ENCODE peak calls at places on chromosome 19, in five cellular contexts. One of them, this sample, is unnamed.

GRCh38 chr19:3097442-3097871 is 3.3 kb downstream of the GNA11 start:
- DNase-seq in left lung: no peak
- DNase-seq in choroid plexus epithelial cell: no peak
- DNase-seq in heart left ventricle: no peak
- DNase-seq in lower leg skin: no peak
- DNase-seq in this sample: no peak

GRCh38 chr19:18197941-18198340 is 4.9 kb downstream of the MPV17L2 start:
- DNase-seq in left lung: no peak
- DNase-seq in choroid plexus epithelial cell: no peak
- DNase-seq in heart left ventricle: no peak
- DNase-seq in lower leg skin: no peak
- DNase-seq in this sample: no peak

GRCh38 chr19:42468273-42468796 is 25.6 kb upstream of the CXCL17 start:
- DNase-seq in left lung: no peak
- DNase-seq in choroid plexus epithelial cell: peak; percentile 69
- DNase-seq in heart left ventricle: no peak
- DNase-seq in lower leg skin: peak; percentile 61
- DNase-seq in this sample: no peak

GRCh38 chr19:18969953-18970659 is 29.1 kb upstream of the HOMER3 start:
- DNase-seq in left lung: no peak
- DNase-seq in choroid plexus epithelial cell: no peak
- DNase-seq in heart left ventricle: no peak
- DNase-seq in lower leg skin: no peak
- DNase-seq in this sample: no peak

GRCh38 chr19:6590458-6591319 is at the start of gene CD70:
- DNase-seq in left lung: peak; percentile 78
- DNase-seq in choroid plexus epithelial cell: no peak
- DNase-seq in heart left ventricle: peak; percentile 67
- DNase-seq in lower leg skin: peak; percentile 92
- DNase-seq in this sample: peak; percentile 82

GRCh38 chr19:10018219-10018618 is 4.9 kb downstream of the RDH8 start:
- DNase-seq in left lung: no peak
- DNase-seq in choroid plexus epithelial cell: no peak
- DNase-seq in heart left ventricle: no peak
- DNase-seq in lower leg skin: no peak
- DNase-seq in this sample: no peak

GRCh38 chr19:10299545-10300458 is 9.8 kb downstream of the ZGLP1 start:
- DNase-seq in left lung: peak; percentile 71
- DNase-seq in choroid plexus epithelial cell: no peak
- DNase-seq in heart left ventricle: no peak
- DNase-seq in lower leg skin: no peak
- DNase-seq in this sample: no peak

GRCh38 chr19:16041571-16042386 is 34.5 kb upstream of the TPM4 start:
- DNase-seq in left lung: peak; percentile 95
- DNase-seq in choroid plexus epithelial cell: peak; percentile 67
- DNase-seq in heart left ventricle: peak; percentile 91
- DNase-seq in lower leg skin: peak; percentile 97
- DNase-seq in this sample: peak; percentile 77

GRCh38 chr19:33063356-33064116 is 1.2 kb downstream of the RHPN2 start:
- DNase-seq in left lung: no peak
- DNase-seq in choroid plexus epithelial cell: no peak
- DNase-seq in heart left ventricle: no peak
- DNase-seq in lower leg skin: no peak
- DNase-seq in this sample: no peak

GRCh38 chr19:4693471-4694121 is 23.5 kb upstream of the MYDGF start:
- DNase-seq in left lung: no peak
- DNase-seq in choroid plexus epithelial cell: no peak
- DNase-seq in heart left ventricle: no peak
- DNase-seq in lower leg skin: no peak
- DNase-seq in this sample: no peak

GRCh38 chr19:13002389-13002898 is 7.2 kb downstream of the NFIX start:
- DNase-seq in left lung: no peak
- DNase-seq in choroid plexus epithelial cell: no peak
- DNase-seq in heart left ventricle: peak; percentile 72
- DNase-seq in lower leg skin: no peak
- DNase-seq in this sample: no peak

GRCh38 chr19:27793128-27793643 is 1419.8 kb downstream of the UQCRFS1 start:
- DNase-seq in left lung: peak; percentile 84
- DNase-seq in choroid plexus epithelial cell: peak; percentile 70
- DNase-seq in heart left ventricle: peak; percentile 75
- DNase-seq in lower leg skin: no peak
- DNase-seq in this sample: peak; percentile 87

GRCh38 chr19:4051175-4052101 is 15.3 kb downstream of the ZBTB7A start:
- DNase-seq in left lung: peak; percentile 88
- DNase-seq in choroid plexus epithelial cell: no peak
- DNase-seq in heart left ventricle: no peak
- DNase-seq in lower leg skin: peak; percentile 91
- DNase-seq in this sample: peak; percentile 77

GRCh38 chr19:6099633-6100032 is 10.7 kb downstream of the RFX2 start:
- DNase-seq in left lung: no peak
- DNase-seq in choroid plexus epithelial cell: no peak
- DNase-seq in heart left ventricle: no peak
- DNase-seq in lower leg skin: no peak
- DNase-seq in this sample: no peak

GRCh38 chr19:45632468-45633196 is 6.6 kb downstream of the EML2 start:
- DNase-seq in left lung: peak; percentile 90
- DNase-seq in choroid plexus epithelial cell: peak; percentile 81
- DNase-seq in heart left ventricle: peak; percentile 85
- DNase-seq in lower leg skin: peak; percentile 90
- DNase-seq in this sample: peak; percentile 60

GRCh38 chr19:40055049-40055448 is 982 bp downstream of the ZNF780B start:
- DNase-seq in left lung: no peak
- DNase-seq in choroid plexus epithelial cell: no peak
- DNase-seq in heart left ventricle: no peak
- DNase-seq in lower leg skin: no peak
- DNase-seq in this sample: no peak

GRCh38 chr19:16496613-16496983 is 404 bp downstream of the C19orf44 start:
- DNase-seq in left lung: peak; percentile 77
- DNase-seq in choroid plexus epithelial cell: peak; percentile 47
- DNase-seq in heart left ventricle: no peak
- DNase-seq in lower leg skin: peak; percentile 89
- DNase-seq in this sample: no peak

GRCh38 chr19:16363133-16363851 is 38.7 kb downstream of the KLF2 start:
- DNase-seq in left lung: peak; percentile 87
- DNase-seq in choroid plexus epithelial cell: no peak
- DNase-seq in heart left ventricle: no peak
- DNase-seq in lower leg skin: no peak
- DNase-seq in this sample: no peak

GRCh38 chr19:34713262-34713637 is 20.8 kb upstream of the ZNF181 start:
- DNase-seq in left lung: no peak
- DNase-seq in choroid plexus epithelial cell: no peak
- DNase-seq in heart left ventricle: no peak
- DNase-seq in lower leg skin: no peak
- DNase-seq in this sample: peak; percentile 18

GRCh38 chr19:55678121-55678671 is 3.2 kb downstream of the EPN1 start:
- DNase-seq in left lung: peak; percentile 81
- DNase-seq in choroid plexus epithelial cell: no peak
- DNase-seq in heart left ventricle: no peak
- DNase-seq in lower leg skin: no peak
- DNase-seq in this sample: no peak

GRCh38 chr19:18282021-18282787 is 782 bp upstream of the JUND start:
- DNase-seq in left lung: peak; percentile 81
- DNase-seq in choroid plexus epithelial cell: no peak
- DNase-seq in heart left ventricle: peak; percentile 78
- DNase-seq in lower leg skin: peak; percentile 94
- DNase-seq in this sample: peak; percentile 61

GRCh38 chr19:42528354-42529247 is at the start of gene CEACAM1:
- DNase-seq in left lung: peak; percentile 85
- DNase-seq in choroid plexus epithelial cell: peak; percentile 23
- DNase-seq in heart left ventricle: no peak
- DNase-seq in lower leg skin: peak; percentile 84
- DNase-seq in this sample: peak; percentile 75

GRCh38 chr19:16566161-16566560 is 6.1 kb downstream of the SLC35E1 start:
- DNase-seq in left lung: no peak
- DNase-seq in choroid plexus epithelial cell: no peak
- DNase-seq in heart left ventricle: no peak
- DNase-seq in lower leg skin: peak; percentile 92
- DNase-seq in this sample: peak; percentile 85

GRCh38 chr19:30539981-30540380 is 167.8 kb downstream of the ZNF536 start:
- DNase-seq in left lung: no peak
- DNase-seq in choroid plexus epithelial cell: no peak
- DNase-seq in heart left ventricle: no peak
- DNase-seq in lower leg skin: peak; percentile 65
- DNase-seq in this sample: no peak

GRCh38 chr19:58570770-58571574 is 2.2 kb downstream of the MZF1 start:
- DNase-seq in left lung: no peak
- DNase-seq in choroid plexus epithelial cell: no peak
- DNase-seq in heart left ventricle: no peak
- DNase-seq in lower leg skin: peak; percentile 80
- DNase-seq in this sample: no peak

GRCh38 chr19:51354103-51354741 is 12.0 kb downstream of the ETFB start:
- DNase-seq in left lung: no peak
- DNase-seq in choroid plexus epithelial cell: peak; percentile 35
- DNase-seq in heart left ventricle: no peak
- DNase-seq in lower leg skin: no peak
- DNase-seq in this sample: no peak

GRCh38 chr19:5480427-5480836 is 25.2 kb downstream of the ZNRF4 start:
- DNase-seq in left lung: no peak
- DNase-seq in choroid plexus epithelial cell: peak; percentile 29
- DNase-seq in heart left ventricle: no peak
- DNase-seq in lower leg skin: no peak
- DNase-seq in this sample: peak; percentile 58

GRCh38 chr19:31127132-31127967 is 221.9 kb downstream of the TSHZ3 start:
- DNase-seq in left lung: no peak
- DNase-seq in choroid plexus epithelial cell: peak; percentile 97
- DNase-seq in heart left ventricle: no peak
- DNase-seq in lower leg skin: no peak
- DNase-seq in this sample: no peak

GRCh38 chr19:39676004-39676403 is 20.3 kb downstream of the LGALS16 start:
- DNase-seq in left lung: no peak
- DNase-seq in choroid plexus epithelial cell: no peak
- DNase-seq in heart left ventricle: no peak
- DNase-seq in lower leg skin: no peak
- DNase-seq in this sample: peak; percentile 34

GRCh38 chr19:19488041-19488874 is 27.1 kb downstream of the TSSK6 start:
- DNase-seq in left lung: peak; percentile 50
- DNase-seq in choroid plexus epithelial cell: no peak
- DNase-seq in heart left ventricle: peak; percentile 56
- DNase-seq in lower leg skin: no peak
- DNase-seq in this sample: no peak

DNA sequence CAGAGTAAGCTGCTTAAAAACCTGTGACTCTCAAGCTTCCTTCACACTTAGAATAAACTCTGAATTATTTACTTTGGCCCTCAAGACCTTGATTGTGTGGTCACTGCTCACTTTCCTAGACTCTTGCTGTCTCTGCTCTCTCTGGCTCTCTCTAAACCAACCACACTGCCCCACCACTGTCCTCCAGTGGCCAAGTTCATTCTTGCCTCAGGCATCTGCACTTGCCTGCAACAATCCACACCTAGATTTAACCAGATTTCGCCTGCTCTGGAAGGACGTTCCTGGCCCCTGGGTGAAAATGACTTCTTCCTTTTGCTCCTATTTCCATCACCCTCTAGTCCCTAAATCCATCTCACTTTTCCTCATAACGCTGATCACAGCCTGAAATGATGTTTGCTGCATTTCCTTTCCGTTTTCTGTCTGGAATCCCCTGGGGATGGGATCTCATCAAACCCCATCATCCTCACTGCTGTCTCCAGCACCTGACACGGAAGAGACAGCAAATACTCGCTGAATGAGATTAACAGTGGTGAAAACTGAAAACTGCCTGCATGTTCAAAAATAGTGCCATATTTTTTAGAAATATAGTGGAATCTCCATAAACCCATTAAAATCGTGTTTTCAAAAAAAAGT is 232.6 kb downstream of the UQCRFS1 start:
- DNase-seq in left lung: no peak
- DNase-seq in choroid plexus epithelial cell: peak; percentile 63
- DNase-seq in heart left ventricle: no peak
- DNase-seq in lower leg skin: no peak
- DNase-seq in this sample: no peak
- TF ChIP-seq CTCF in left lung: no peak
- TF ChIP-seq CTCF in choroid plexus epithelial cell: peak; percentile 74
- TF ChIP-seq CTCF in heart left ventricle: no peak
- TF ChIP-seq CTCF in lower leg skin: no peak
- TF ChIP-seq CTCF in this sample: no peak

GRCh38 chr19:8593931-8594330 is 16.6 kb downstream of the ADAMTS10 start:
- DNase-seq in left lung: no peak
- DNase-seq in choroid plexus epithelial cell: peak; percentile 42
- DNase-seq in heart left ventricle: no peak
- DNase-seq in lower leg skin: no peak
- DNase-seq in this sample: no peak
- TF ChIP-seq CTCF in left lung: no peak
- TF ChIP-seq CTCF in choroid plexus epithelial cell: peak; percentile 53
- TF ChIP-seq CTCF in heart left ventricle: no peak
- TF ChIP-seq CTCF in lower leg skin: no peak
- TF ChIP-seq CTCF in this sample: peak; percentile 16

DNA sequence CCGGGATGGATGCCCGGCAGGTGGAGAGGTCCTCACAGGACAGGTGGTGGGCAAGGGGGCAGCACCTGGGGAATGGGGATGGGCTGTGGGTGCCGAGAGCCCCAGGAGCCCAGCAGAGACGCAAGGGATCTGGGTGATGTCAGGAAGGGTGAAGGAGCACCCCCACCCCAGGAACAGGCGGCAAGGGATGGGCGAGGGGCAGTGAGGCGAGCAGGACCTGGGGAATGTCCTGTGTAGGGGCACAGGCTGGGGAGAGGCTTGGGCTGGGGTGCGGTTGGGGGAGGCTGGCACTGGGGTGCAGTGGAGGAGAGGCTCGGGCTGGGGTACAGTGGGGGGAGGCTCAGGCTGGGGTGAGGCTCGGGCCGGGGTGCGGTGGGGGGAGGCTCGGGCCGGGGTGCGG is 33.1 kb downstream of the GPX4 start:
- DNase-seq in left lung: no peak
- DNase-seq in choroid plexus epithelial cell: no peak
- DNase-seq in heart left ventricle: no peak
- DNase-seq in lower leg skin: no peak
- DNase-seq in this sample: no peak
- TF ChIP-seq CTCF in left lung: no peak
- TF ChIP-seq CTCF in choroid plexus epithelial cell: no peak
- TF ChIP-seq CTCF in heart left ventricle: no peak
- TF ChIP-seq CTCF in lower leg skin: no peak
- TF ChIP-seq CTCF in this sample: no peak

GRCh38 chr19:1249298-1249989 is 1.1 kb downstream of the MIDN start:
- DNase-seq in left lung: peak; percentile 97
- DNase-seq in choroid plexus epithelial cell: peak; percentile 97
- DNase-seq in heart left ventricle: peak; percentile 96
- DNase-seq in lower leg skin: peak; percentile 98
- DNase-seq in this sample: peak; percentile 95

GRCh38 chr19:1248454-1249297 is at the start of gene MIDN:
- DNase-seq in left lung: peak; percentile 96
- DNase-seq in choroid plexus epithelial cell: peak; percentile 92
- DNase-seq in heart left ventricle: peak; percentile 93
- DNase-seq in lower leg skin: peak; percentile 96
- DNase-seq in this sample: peak; percentile 81

GRCh38 chr19:1249990-1250298 is 1.6 kb downstream of the MIDN start:
- DNase-seq in left lung: no peak
- DNase-seq in choroid plexus epithelial cell: no peak
- DNase-seq in heart left ventricle: no peak
- DNase-seq in lower leg skin: no peak
- DNase-seq in this sample: no peak

GRCh38 chr19:1245884-1246816 is 2.2 kb upstream of the MIDN start:
- DNase-seq in left lung: no peak
- DNase-seq in choroid plexus epithelial cell: no peak
- DNase-seq in heart left ventricle: peak; percentile 86
- DNase-seq in lower leg skin: peak; percentile 95
- DNase-seq in this sample: no peak

GRCh38 chr19:1247747-1248453 is 483 bp upstream of the MIDN start:
- DNase-seq in left lung: peak; percentile 93
- DNase-seq in choroid plexus epithelial cell: peak; percentile 51
- DNase-seq in heart left ventricle: peak; percentile 89
- DNase-seq in lower leg skin: peak; percentile 94
- DNase-seq in this sample: peak; percentile 75
- TF ChIP-seq CTCF in left lung: no peak
- TF ChIP-seq CTCF in choroid plexus epithelial cell: peak; percentile 26
- TF ChIP-seq CTCF in heart left ventricle: peak; percentile 48
- TF ChIP-seq CTCF in lower leg skin: no peak
- TF ChIP-seq CTCF in this sample: no peak

GRCh38 chr19:49110567-49110966 is 3.6 kb upstream of the LIN7B start:
- DNase-seq in left lung: no peak
- DNase-seq in choroid plexus epithelial cell: peak; percentile 51
- DNase-seq in heart left ventricle: no peak
- DNase-seq in lower leg skin: no peak
- DNase-seq in this sample: no peak
- TF ChIP-seq CTCF in left lung: no peak
- TF ChIP-seq CTCF in choroid plexus epithelial cell: no peak
- TF ChIP-seq CTCF in heart left ventricle: no peak
- TF ChIP-seq CTCF in lower leg skin: no peak
- TF ChIP-seq CTCF in this sample: no peak